ENCODE peak calls at places on chromosomes 16 and 17, in five cellular contexts. K is dorsolateral prefrontal cortex, E is cardiac muscle cell, Z is astrocyte of the cerebellum, Y is bronchial epithelial cell. W is an unnamed sample.

GRCh38 chr16:47492428-47493357 is 31.6 kb downstream of the PHKB start:
- DNase-seq in K (no peak), E (peak), Z (no peak), Y (no peak), W (peak)

GRCh38 chr17:5422505-5422904 is 2.5 kb downstream of the RPAIN start:
- DNase-seq in K (no peak), E (peak), Z (no peak), Y (peak), W (no peak)

GRCh38 chr17:75557075-75557851 is 30.3 kb upstream of the MYO15B start:
- DNase-seq in K (peak), E (peak), Z (no peak), Y (peak), W (no peak)

GRCh38 chr17:47785538-47786123 is 36.0 kb downstream of the OSBPL7 start:
- DNase-seq in K (no peak), E (peak), Z (no peak), Y (peak), W (peak)

GRCh38 chr16:74190292-74190691 is 106.3 kb upstream of the PSMD7 start:
- DNase-seq in K (no peak), E (no peak), Z (no peak), Y (no peak), W (no peak)

GRCh38 chr17:80265205-80266068 is 4.8 kb downstream of the RNF213 start:
- DNase-seq in K (no peak), E (no peak), Z (no peak), Y (no peak), W (peak)

GRCh38 chr17:59651346-59651745 is 31.7 kb downstream of the CLTC start:
- DNase-seq in K (no peak), E (peak), Z (peak), Y (peak), W (no peak)

GRCh38 chr16:81755915-81756644 is 23.0 kb upstream of the PLCG2 start:
- DNase-seq in K (no peak), E (peak), Z (no peak), Y (no peak), W (no peak)

GRCh38 chr17:11430766-11431165 is 167.5 kb upstream of the DNAH9 start:
- DNase-seq in K (no peak), E (no peak), Z (no peak), Y (no peak), W (no peak)

GRCh38 chr16:14186007-14186953 is 115.2 kb downstream of the MRTFB start:
- DNase-seq in K (peak), E (peak), Z (peak), Y (peak), W (peak)

GRCh38 chr17:56169621-56170020 is 16.3 kb downstream of the ANKFN1 start:
- DNase-seq in K (no peak), E (no peak), Z (no peak), Y (no peak), W (no peak)

GRCh38 chr17:39393732-39394131 is 7.7 kb downstream of the FBXL20 start:
- DNase-seq in K (no peak), E (peak), Z (no peak), Y (no peak), W (no peak)

GRCh38 chr16:79599837-79600635 is 501 bp downstream of the MAF start:
- DNase-seq in K (no peak), E (peak), Z (no peak), Y (no peak), W (peak)

GRCh38 chr17:15663691-15664090 is 20.4 kb downstream of the TRIM16 start:
- DNase-seq in K (no peak), E (no peak), Z (no peak), Y (no peak), W (no peak)

GRCh38 chr16:77675464-77676324 is 46.6 kb upstream of the NUDT7 start:
- DNase-seq in K (no peak), E (peak), Z (peak), Y (peak), W (peak)

GRCh38 chr17:62965149-62965648 is 836 bp upstream of the TANC2 start:
- DNase-seq in K (no peak), E (no peak), Z (no peak), Y (no peak), W (peak)

GRCh38 chr17:42453544-42453943 is 5.1 kb upstream of the ATP6V0A1 start:
- DNase-seq in K (no peak), E (no peak), Z (no peak), Y (no peak), W (no peak)

GRCh38 chr16:24580665-24581064 is 41.3 kb downstream of the RBBP6 start:
- DNase-seq in K (no peak), E (peak), Z (peak), Y (peak), W (no peak)
- TF ChIP-seq CTCF in K (peak), E (peak), Z (peak), Y (peak), W (no peak)

GRCh38 chr17:81928497-81929252 is 1.1 kb upstream of the MAFG start:
- DNase-seq in K (no peak), E (no peak), Z (no peak), Y (no peak), W (no peak)

GRCh38 chr17:81927145-81927652 is 336 bp downstream of the MAFG start:
- DNase-seq in K (no peak), E (no peak), Z (no peak), Y (no peak), W (no peak)

GRCh38 chr17:81929253-81930141 is 2.0 kb upstream of the MAFG start:
- DNase-seq in K (no peak), E (no peak), Z (no peak), Y (no peak), W (no peak)

GRCh38 chr17:81926451-81927144 is 937 bp downstream of the MAFG start:
- DNase-seq in K (no peak), E (peak), Z (peak), Y (peak), W (peak)

GRCh38 chr17:81927653-81928496 is at the start of gene MAFG:
- DNase-seq in K (peak), E (peak), Z (peak), Y (peak), W (peak)
- TF ChIP-seq CTCF in K (peak), E (peak), Z (peak), Y (no peak), W (peak)

GRCh38 chr17:503449-503700 is 150.8 kb upstream of the RPH3AL start:
- DNase-seq in K (no peak), E (no peak), Z (no peak), Y (no peak), W (no peak)
- TF ChIP-seq CTCF in K (no peak), E (no peak), Z (no peak), Y (no peak), W (no peak)

DNA sequence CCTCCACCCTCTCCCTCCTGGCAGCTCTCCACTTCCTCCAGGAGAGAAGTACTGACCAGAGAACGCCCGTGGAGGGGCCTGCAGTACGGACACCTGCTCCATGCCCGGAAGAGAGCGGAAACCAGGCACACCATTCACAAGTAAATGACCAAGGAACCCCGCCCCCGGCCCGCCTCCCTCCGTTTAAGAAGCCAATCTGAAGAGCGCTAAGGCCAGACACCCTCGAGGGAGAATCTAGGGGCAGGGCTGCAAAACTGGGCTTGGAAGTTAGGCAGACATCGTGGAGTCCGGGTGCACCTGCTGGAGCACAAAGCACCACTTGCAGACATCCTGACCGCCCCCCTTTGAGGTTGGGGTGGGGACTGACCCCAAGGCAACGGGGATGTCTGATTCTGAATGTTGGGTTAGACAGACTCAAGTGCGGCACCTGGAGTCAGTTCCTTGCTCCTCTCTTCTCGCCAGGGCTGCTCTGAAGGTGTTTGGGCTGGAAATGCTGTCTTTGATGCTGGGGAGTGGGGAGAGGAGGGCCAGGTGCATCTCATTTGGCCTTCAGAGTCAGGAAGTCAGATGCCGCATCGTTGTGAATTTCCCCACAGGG is 964 bp upstream of the FAAP100 start:
- DNase-seq in K (no peak), E (peak), Z (no peak), Y (peak), W (peak)
- TF ChIP-seq CTCF in K (no peak), E (no peak), Z (no peak), Y (peak), W (no peak)

DNA sequence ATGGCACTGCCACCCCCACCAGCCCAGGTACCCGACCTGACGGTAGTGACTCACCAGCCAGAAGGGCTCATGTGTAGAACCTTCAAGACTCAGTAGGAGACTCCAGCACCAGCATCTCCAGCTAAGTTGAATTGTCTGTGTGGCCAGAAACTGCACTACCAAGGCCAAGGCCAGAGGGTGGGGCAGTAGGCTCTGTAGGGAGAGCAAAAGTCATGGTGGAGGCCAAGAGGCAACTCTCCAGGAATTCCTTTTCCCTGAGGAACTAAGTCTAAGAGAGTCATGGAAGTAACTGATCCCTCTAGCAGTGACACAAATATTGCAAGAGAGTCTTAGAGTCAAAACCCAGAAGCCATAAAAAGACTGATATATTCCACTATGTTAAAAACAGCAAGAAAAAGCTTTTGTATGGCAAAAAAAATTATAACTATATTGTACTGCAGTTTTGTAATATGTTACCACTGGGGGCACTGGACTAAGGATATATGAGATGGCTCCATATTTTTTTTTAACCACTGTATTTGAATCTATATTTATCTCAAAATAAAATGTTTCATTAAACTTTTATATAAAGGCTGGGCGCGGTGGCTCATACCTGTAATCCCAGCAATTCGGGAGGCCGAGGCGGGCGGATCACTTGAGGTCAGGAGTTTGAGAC is 30.2 kb upstream of the GUCY2D start:
- DNase-seq in K (no peak), E (peak), Z (no peak), Y (no peak), W (no peak)
- TF ChIP-seq CTCF in K (peak), E (peak), Z (peak), Y (no peak), W (peak)

GRCh38 chr17:17774009-17774881 is 62.5 kb downstream of the SREBF1 start:
- DNase-seq in K (no peak), E (peak), Z (no peak), Y (peak), W (no peak)
- TF ChIP-seq CTCF in K (peak), E (peak), Z (peak), Y (peak), W (no peak)

DNA sequence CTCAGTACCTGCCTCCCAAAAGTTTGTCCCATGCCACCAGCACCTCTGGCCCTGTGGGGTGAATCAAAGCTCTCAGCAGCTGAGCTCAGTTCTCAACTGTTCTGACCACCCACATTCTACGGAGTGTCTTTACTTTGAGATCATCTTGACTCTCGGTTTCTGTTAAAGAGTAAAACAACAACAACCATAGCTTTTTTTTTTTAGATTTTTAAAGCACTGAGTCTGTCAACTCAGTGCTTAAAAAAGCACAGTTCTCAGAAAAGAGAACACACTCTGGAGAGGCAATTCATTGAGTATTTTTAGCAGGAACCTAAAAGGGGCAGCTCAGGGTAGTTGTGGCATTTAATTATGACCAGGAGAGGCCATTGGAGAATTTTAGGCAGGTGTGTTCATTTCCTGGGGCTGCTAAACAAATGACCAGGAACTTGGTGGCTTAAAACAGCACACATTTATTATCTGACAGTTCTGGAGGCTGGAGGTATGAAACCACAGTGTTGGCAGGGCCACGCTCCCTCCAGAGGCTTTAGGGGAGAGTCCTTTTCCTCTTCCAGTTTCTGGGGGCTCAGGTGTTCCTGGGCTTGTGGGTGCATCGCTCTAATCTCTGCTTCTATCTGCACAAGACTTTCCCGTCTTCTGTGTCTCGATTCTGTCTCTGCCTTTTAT is 6.7 kb upstream of the WFIKKN2 start:
- DNase-seq in K (no peak), E (no peak), Z (no peak), Y (no peak), W (no peak)
- TF ChIP-seq CTCF in K (no peak), E (no peak), Z (no peak), Y (no peak), W (no peak)

DNA sequence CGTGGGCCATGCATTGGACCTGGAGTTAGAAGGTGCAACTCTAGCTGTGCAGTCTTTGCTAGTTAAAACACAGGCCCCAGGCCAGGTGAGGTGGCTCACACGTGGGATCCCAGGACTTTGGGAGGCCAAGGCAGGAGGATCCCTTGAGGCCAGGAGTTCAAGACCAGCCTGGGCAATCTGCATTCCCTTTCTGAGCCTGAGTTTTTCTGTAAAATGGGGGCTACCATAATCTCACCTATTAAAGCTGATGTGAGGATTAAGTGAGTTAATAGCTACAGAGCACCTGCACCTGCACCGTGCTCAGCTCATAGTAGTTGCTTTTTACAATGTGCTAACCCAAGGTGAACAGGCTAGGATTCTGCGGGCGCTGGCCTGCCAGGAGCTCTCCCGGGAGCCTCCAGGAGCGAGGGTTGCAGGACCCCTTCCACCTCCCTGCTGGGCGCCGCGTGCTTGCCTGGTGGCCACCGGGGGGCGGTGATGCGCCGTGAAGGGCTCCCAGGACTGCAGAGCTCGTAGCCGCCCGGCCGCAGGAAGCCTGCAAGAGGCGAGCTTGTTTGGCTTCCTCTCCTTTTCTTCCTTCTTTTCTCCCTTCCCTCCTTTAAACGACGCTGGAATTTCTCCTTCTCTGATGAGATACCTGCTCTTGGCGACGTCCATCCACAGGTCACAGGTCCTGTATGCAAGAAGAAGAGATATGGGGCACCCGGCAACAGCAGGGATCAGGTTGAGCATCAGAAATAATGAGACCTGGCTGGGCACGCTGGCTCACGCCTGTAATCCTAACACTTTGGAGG is 51.3 kb downstream of the ZFP90 start:
- DNase-seq in K (no peak), E (peak), Z (peak), Y (peak), W (peak)
- TF ChIP-seq CTCF in K (peak), E (peak), Z (peak), Y (peak), W (peak)

GRCh38 chr16:84144301-84144858 is 597 bp downstream of the HSDL1 start:
- DNase-seq in K (no peak), E (peak), Z (no peak), Y (no peak), W (peak)

GRCh38 chr16:84143784-84144199 is 1.2 kb downstream of the HSDL1 start:
- DNase-seq in K (no peak), E (peak), Z (no peak), Y (no peak), W (peak)

GRCh38 chr16:84141143-84141670 is 3.8 kb downstream of the HSDL1 start:
- DNase-seq in K (no peak), E (no peak), Z (no peak), Y (no peak), W (peak)

GRCh38 chr16:84143081-84143480 is 1.9 kb downstream of the HSDL1 start:
- DNase-seq in K (no peak), E (no peak), Z (no peak), Y (no peak), W (no peak)

GRCh38 chr16:84144859-84145639 is at the start of the genes DNAAF1 and HSDL1:
- DNase-seq in K (peak), E (peak), Z (peak), Y (peak), W (peak)
- TF ChIP-seq CTCF in K (peak), E (no peak), Z (no peak), Y (peak), W (no peak)

GRCh38 chr17:35612924-35613521 is 25.9 kb downstream of the AP2B1 start:
- DNase-seq in K (no peak), E (peak), Z (peak), Y (peak), W (peak)
- TF ChIP-seq CTCF in K (peak), E (peak), Z (peak), Y (peak), W (peak)

W was measured in activated CD8-positive, alpha-beta T cell treated with anti-CD3 and anti-CD28 coated beads for 36 hours.